ENCODE peak calls at places on chromosomes 12 and 14, in five cellular contexts. W is choroid plexus epithelial cell, R is Karpas-422, O is GM23248, Z is cardiac muscle cell. D is an unnamed sample.

GRCh38 chr12:13472690-13473089 is 276.2 kb downstream of the EMP1 start:
- DNase-seq in W (peak), Z (no peak), R (no peak), O (peak), D (no peak)

GRCh38 chr12:95611676-95612309 is 60.5 kb upstream of the USP44 start:
- DNase-seq in O (no peak), Z (no peak), R (no peak), W (no peak), D (no peak)

GRCh38 chr12:52358575-52359350 is 8.5 kb downstream of the KRT85 start:
- DNase-seq in Z (no peak), O (no peak), W (no peak), R (peak), D (peak)

GRCh38 chr14:35254736-35255135 is 37.4 kb upstream of the PSMA6 start:
- DNase-seq in O (no peak), W (no peak), R (no peak), Z (no peak), D (no peak)

GRCh38 chr14:35385042-35385839 is 19.3 kb downstream of the NFKBIA start:
- DNase-seq in R (no peak), Z (peak), O (peak), W (peak), D (no peak)

GRCh38 chr12:129196927-129197326 is 343.6 kb downstream of the GLT1D1 start:
- DNase-seq in O (no peak), Z (no peak), R (no peak), W (no peak), D (no peak)

GRCh38 chr14:104724981-104725771 is 1.1 kb downstream of the ADSS1 start:
- DNase-seq in O (peak), R (peak), W (peak), Z (peak), D (no peak)

GRCh38 chr14:100522616-100523021 is 64.6 kb downstream of the BEGAIN start:
- DNase-seq in O (peak), Z (no peak), R (peak), W (no peak), D (no peak)

GRCh38 chr12:27780612-27781408 is 774 bp upstream of the MANSC4 start:
- DNase-seq in W (peak), R (peak), Z (peak), O (peak), D (no peak)

GRCh38 chr12:106284294-106285105 is 18.0 kb upstream of the TCP11L2 start:
- DNase-seq in O (peak), W (no peak), R (no peak), Z (no peak), D (no peak)

GRCh38 chr12:15712823-15713663 is 76.1 kb downstream of the EPS8 start:
- DNase-seq in O (no peak), R (no peak), Z (no peak), W (no peak), D (no peak)

GRCh38 chr14:88468396-88468795 is 82.9 kb downstream of the SPATA7 start:
- DNase-seq in W (peak), Z (no peak), R (no peak), O (peak), D (no peak)
- H3K4me3 ChIP-seq in W (no peak), Z (no peak), R (no peak), O (no peak), D (no peak)

GRCh38 chr12:132529156-132529839 is 39.3 kb downstream of the FBRSL1 start:
- DNase-seq in W (no peak), R (no peak), O (no peak), Z (no peak), D (no peak)
- H3K4me3 ChIP-seq in W (no peak), R (no peak), O (no peak), Z (no peak), D (no peak)

GRCh38 chr12:76083761-76084276 is 666 bp downstream of the NAP1L1 start:
- DNase-seq in R (peak), Z (peak), O (peak), W (peak), D (peak)

GRCh38 chr12:76080729-76081415 is 3.6 kb downstream of the NAP1L1 start:
- DNase-seq in R (peak), W (peak), Z (peak), O (peak), D (no peak)

GRCh38 chr12:76083246-76083735 is 1.2 kb downstream of the NAP1L1 start:
- DNase-seq in O (peak), Z (no peak), R (peak), W (no peak), D (no peak)

GRCh38 chr12:76080017-76080728 is 4.3 kb downstream of the NAP1L1 start:
- DNase-seq in Z (no peak), O (peak), W (no peak), R (no peak), D (no peak)

DNA sequence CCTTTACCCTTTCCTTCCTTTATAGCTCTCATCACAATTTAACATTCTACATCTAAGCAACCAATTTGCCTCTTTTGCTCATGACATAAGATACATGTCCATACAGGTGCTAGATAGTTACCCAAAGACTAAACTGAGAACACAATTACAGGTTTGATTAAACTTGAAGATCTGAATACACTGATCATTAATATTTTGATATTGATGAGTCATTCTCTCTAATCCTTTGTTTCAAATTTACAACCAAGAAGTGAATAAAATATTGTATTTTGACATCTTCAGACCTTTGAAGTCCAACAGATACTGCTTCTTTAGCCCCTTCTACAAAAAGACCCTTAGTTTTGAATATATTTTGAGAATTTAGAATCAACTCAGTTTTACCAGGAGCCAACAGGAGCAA is 2.6 kb downstream of the NAP1L1 start:
- DNase-seq in W (no peak), R (no peak), Z (no peak), O (no peak), D (no peak)
- H3K4me3 ChIP-seq in W (no peak), R (peak), Z (peak), O (peak), D (no peak)

DNA sequence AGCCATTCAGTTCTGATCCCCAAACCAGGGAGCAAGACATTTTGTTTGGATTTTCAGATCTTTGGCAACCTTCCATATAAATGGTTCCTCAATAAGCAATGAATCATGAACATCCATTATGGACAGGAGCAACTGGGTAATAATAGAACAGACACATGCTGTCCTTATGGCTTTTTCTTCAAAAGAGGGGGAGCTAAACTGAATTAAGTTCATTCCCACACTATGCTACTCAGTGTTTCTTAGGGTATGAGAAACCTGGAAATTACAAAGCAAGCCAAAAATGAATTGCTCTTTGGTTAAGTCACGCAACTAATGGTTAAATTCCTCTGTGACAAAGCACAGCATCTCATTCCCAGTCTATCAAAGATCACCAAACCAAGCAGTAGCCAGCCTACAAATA is 51.0 kb downstream of the PTGER2 start:
- DNase-seq in R (no peak), Z (no peak), W (no peak), O (no peak), D (no peak)
- H3K4me3 ChIP-seq in R (no peak), Z (no peak), W (no peak), O (no peak), D (no peak)

GRCh38 chr14:48127674-48128073 is 452.3 kb upstream of the MDGA2 start:
- DNase-seq in W (no peak), Z (peak), R (no peak), O (no peak), D (no peak)
- H3K4me3 ChIP-seq in W (no peak), Z (no peak), R (no peak), O (no peak), D (no peak)

DNA sequence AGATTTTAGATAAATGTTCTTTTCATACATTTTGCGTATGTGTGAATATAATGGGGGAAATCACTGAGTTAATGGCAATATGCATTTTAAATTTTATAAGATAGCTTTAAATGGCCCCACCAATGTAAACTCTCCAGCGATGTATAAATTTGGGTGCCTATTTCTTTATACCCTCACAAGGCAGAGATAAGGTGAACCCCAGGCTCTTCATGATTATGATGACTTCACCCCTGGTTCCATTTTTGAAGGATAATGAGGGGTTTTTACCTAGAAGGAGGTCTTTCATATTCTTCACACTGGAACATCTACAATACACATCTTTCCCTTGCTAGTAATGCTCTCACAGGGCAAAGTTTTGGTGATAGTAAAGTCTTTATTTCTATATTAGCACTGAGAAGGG is 35.2 kb downstream of the KLRG1 start:
- DNase-seq in R (no peak), W (no peak), O (no peak), Z (no peak), D (no peak)
- H3K4me3 ChIP-seq in R (no peak), W (no peak), O (no peak), Z (no peak), D (peak)

GRCh38 chr12:113535100-113535499 is 63.4 kb upstream of the LHX5 start:
- DNase-seq in Z (no peak), O (no peak), W (no peak), R (no peak), D (no peak)
- H3K4me3 ChIP-seq in Z (no peak), O (no peak), W (no peak), R (no peak), D (no peak)

GRCh38 chr12:93133361-93133760 is 204.3 kb upstream of the EEA1 start:
- DNase-seq in Z (no peak), R (no peak), W (no peak), O (no peak), D (no peak)

GRCh38 chr12:93136243-93137015 is 207.3 kb upstream of the EEA1 start:
- DNase-seq in Z (no peak), O (no peak), W (no peak), R (no peak), D (no peak)

GRCh38 chr12:93134893-93135285 is 205.8 kb upstream of the EEA1 start:
- DNase-seq in O (no peak), Z (no peak), W (no peak), R (no peak), D (no peak)

GRCh38 chr12:93134175-93134574 is 205.1 kb upstream of the EEA1 start:
- DNase-seq in O (no peak), W (no peak), Z (no peak), R (no peak), D (no peak)

DNA sequence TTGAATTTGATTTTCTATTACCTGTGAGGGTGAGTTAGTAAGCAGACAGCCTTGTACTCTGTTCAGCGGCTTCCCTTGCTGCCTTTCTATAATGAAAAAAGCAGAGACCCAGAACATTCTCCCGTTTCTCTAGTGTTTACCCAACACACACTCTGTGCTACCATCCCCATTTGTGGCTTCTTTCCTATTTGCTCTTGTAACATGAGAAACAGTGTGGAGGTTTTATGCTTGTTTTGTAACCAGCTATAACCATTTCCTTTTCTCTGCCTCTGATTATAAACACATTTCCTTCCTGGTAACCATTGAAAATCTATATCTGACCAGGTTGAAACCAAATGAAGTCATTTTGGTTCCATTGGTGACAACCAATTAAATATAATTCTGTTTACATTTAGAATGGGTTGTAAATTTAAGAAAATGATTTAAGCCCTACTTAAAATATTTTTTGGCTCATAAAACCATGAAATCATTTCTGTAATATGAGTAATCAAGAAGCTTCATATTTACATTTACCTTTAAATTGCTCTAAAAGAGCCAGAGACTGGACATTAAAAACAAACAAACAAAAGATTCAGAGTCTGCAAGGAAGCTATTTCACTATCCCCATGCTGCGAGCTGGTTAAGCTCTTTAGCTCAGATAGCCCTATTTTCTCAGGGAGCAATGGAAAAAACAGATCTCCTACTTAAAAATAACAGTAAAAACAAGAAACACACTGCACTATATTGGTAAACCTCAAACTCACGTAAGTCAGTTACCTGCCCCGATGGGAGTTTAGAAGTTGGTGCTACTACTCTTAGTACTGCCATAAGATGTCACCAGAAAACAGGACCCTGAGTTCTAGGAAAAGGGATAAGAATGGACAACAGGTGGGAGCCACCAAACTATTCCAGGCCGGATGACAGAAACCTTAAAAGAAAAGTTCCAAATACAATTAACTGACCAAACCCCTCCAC is 206.5 kb upstream of the EEA1 start:
- DNase-seq in O (peak), W (peak), R (no peak), Z (no peak), D (no peak)
- H3K4me3 ChIP-seq in O (no peak), W (no peak), R (no peak), Z (no peak), D (no peak)

D was measured in CD4-positive, alpha-beta memory T cell.